ENCODE peak calls at places on chromosomes 4 and X, in ten cellular contexts. S, X, Q, L, M, Z, V, C, K and D are unnamed samples.
A peak's percentile ranks its signal among the peaks of the same experiment; 100 is the strongest.

GRCh38 chrX:151970661-151971060 is 3.8 kb downstream of the GABRE start:
- DNase-seq in S (peak; percentile 75), X (no peak), Q (peak; percentile 80), L (peak; percentile 11), M (no peak), Z (no peak), V (peak; percentile 65), C (peak; percentile 83), K (peak; percentile 65), D (peak; percentile 32)

GRCh38 chr4:24003926-24004325 is 114.1 kb upstream of the PPARGC1A start:
- DNase-seq in S (no peak), X (no peak), Q (no peak), L (no peak), M (no peak), Z (no peak), V (no peak), C (no peak), K (peak; percentile 17), D (no peak)

GRCh38 chr4:183905081-183905592 is at the start of gene STOX2:
- DNase-seq in S (peak; percentile 86), X (no peak), Q (peak; percentile 71), L (peak; percentile 48), M (no peak), Z (no peak), V (peak; percentile 58), C (peak; percentile 80), K (peak; percentile 55), D (peak; percentile 70)

GRCh38 chr4:186416451-186417060 is 138.8 kb downstream of the MTNR1A start:
- DNase-seq in S (no peak), X (no peak), Q (no peak), L (no peak), M (no peak), Z (no peak), V (no peak), C (no peak), K (no peak), D (no peak)

GRCh38 chrX:131279617-131280016 is 9.5 kb downstream of the IGSF1 start:
- DNase-seq in S (no peak), X (no peak), Q (no peak), L (no peak), M (no peak), Z (no peak), V (no peak), C (no peak), K (no peak), D (no peak)

GRCh38 chrX:20967725-20968124 is 406.5 kb upstream of the CNKSR2 start:
- DNase-seq in S (no peak), X (no peak), Q (peak; percentile 31), L (no peak), M (no peak), Z (no peak), V (no peak), C (no peak), K (no peak), D (no peak)

GRCh38 chrX:110277609-110278008 is 40.3 kb downstream of the AMMECR1 start:
- DNase-seq in S (no peak), X (no peak), Q (no peak), L (no peak), M (no peak), Z (no peak), V (peak; percentile 33), C (no peak), K (no peak), D (no peak)

GRCh38 chr4:57051100-57051499 is 59.1 kb downstream of the IGFBP7 start:
- DNase-seq in S (no peak), X (no peak), Q (no peak), L (no peak), M (no peak), Z (no peak), V (no peak), C (no peak), K (peak; percentile 24), D (no peak)

GRCh38 chr4:105963461-105964400 is 68.5 kb downstream of the NPNT start:
- DNase-seq in S (no peak), X (no peak), Q (no peak), L (no peak), M (no peak), Z (no peak), V (peak; percentile 52), C (no peak), K (no peak), D (no peak)

GRCh38 chrX:107565916-107566602 is 62.3 kb upstream of the PRPS1 start:
- DNase-seq in S (no peak), X (no peak), Q (peak; percentile 30), L (no peak), M (no peak), Z (no peak), V (peak; percentile 46), C (no peak), K (peak; percentile 70), D (no peak)

GRCh38 chrX:40310016-40310415 is 212.3 kb upstream of the BCOR start:
- DNase-seq in S (no peak), X (no peak), Q (no peak), L (no peak), M (no peak), Z (no peak), V (no peak), C (peak; percentile 54), K (no peak), D (no peak)

GRCh38 chrX:145818522-145819075 is 970 bp downstream of the SLITRK2 start:
- DNase-seq in S (no peak), X (no peak), Q (no peak), L (no peak), M (no peak), Z (no peak), V (no peak), C (no peak), K (no peak), D (no peak)

GRCh38 chr4:152454398-152455011 is 81.4 kb downstream of the FBXW7 start:
- DNase-seq in S (no peak), X (no peak), Q (peak; percentile 12), L (no peak), M (peak; percentile 78), Z (peak; percentile 12), V (peak; percentile 53), C (no peak), K (peak; percentile 46), D (no peak)

GRCh38 chr4:105088110-105088879 is 58.4 kb upstream of the TET2 start:
- DNase-seq in S (no peak), X (no peak), Q (peak; percentile 5), L (no peak), M (no peak), Z (no peak), V (peak; percentile 15), C (no peak), K (peak; percentile 98), D (no peak)

GRCh38 chr4:30600246-30600645 is 119.9 kb upstream of the PCDH7 start:
- DNase-seq in S (no peak), X (no peak), Q (no peak), L (no peak), M (no peak), Z (no peak), V (peak; percentile 6), C (no peak), K (no peak), D (no peak)

GRCh38 chr4:143667461-143667860 is 33.0 kb downstream of the FREM3 start:
- DNase-seq in S (no peak), X (no peak), Q (no peak), L (peak; percentile 11), M (no peak), Z (no peak), V (no peak), C (peak; percentile 68), K (peak; percentile 1), D (no peak)

GRCh38 chr4:113952452-113953029 is 26.9 kb downstream of the ARSJ start:
- DNase-seq in S (no peak), X (no peak), Q (peak; percentile 44), L (no peak), M (peak; percentile 83), Z (peak; percentile 30), V (peak; percentile 74), C (no peak), K (peak; percentile 62), D (no peak)

DNA sequence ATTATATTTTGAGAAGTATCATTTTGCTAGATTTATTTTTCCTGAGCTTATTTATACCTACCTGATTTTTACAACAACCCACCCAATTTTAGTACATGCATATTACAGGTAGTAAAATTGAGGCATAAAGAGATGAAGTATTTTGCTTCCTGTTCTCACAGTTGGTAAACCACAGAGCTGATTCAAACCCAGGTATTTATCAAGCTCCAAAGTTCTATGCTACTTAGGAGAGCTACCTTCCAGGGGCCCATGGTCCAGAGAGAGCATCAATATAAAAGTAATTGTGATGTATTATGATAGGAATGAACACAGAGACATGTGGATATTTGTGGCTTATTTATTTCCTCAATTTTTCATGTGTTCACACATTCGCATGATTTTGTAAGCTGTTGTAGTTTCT is 20.2 kb upstream of the GBA3 start:
- DNase-seq in S (no peak), X (no peak), Q (no peak), L (no peak), M (no peak), Z (no peak), V (no peak), C (no peak), K (no peak), D (no peak)
- H3K4me3 ChIP-seq in S (no peak overlapping the region), X (no peak overlapping the region), Q (no peak overlapping the region), L (no peak overlapping the region), M (no peak overlapping the region), Z (no peak overlapping the region), V (no peak overlapping the region), C (no peak overlapping the region), K (no peak overlapping the region), D (no peak overlapping the region)

GRCh38 chr4:26784207-26784606 is 76.4 kb upstream of the STIM2 start:
- DNase-seq in S (no peak), X (no peak), Q (no peak), L (no peak), M (no peak), Z (no peak), V (no peak), C (no peak), K (no peak), D (no peak)
- H3K4me1 ChIP-seq in S (peaks cover 50% of the 10 kb centered on the region), X (peaks cover 10% of the 10 kb centered on the region), Q (peaks cover 16% of the 10 kb centered on the region), L (peaks cover 48% of the 10 kb centered on the region), M (peaks cover 87% of the 10 kb centered on the region), Z (no peaks in the 10 kb centered on the region), V (peaks cover 69% of the 10 kb centered on the region), C (no peaks in the 10 kb centered on the region), K (peaks cover 14% of the 10 kb centered on the region), D (peaks cover 23% of the 10 kb centered on the region)

DNA sequence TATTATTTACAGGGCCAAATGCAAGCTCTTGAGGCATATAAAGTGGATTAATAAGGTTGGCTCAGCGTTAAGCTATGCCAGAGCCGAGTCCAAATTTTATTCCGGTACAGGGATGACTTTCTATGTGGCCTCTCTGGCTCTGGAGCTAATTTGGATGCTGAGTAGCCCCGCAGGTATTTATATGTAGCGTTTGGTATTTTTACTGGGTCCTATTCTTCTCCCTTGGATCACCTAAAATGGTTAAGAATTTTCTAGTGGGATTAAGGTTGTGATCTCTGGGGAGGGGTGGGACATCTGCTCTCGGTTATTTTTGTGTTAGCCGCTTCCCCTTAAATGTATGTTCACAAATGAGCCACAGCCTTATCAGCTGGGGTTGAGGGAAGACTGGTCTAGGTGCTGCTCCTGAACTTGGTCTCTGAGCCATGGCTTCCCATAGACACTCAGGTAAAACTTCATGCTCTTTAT is 49.4 kb downstream of the FHL1 start:
- DNase-seq in S (no peak), X (no peak), Q (no peak), L (no peak), M (no peak), Z (no peak), V (peak; percentile 59), C (no peak), K (no peak), D (no peak)
- H3K4me3 ChIP-seq in S (peak overlapping the region; percentile 57), X (no peak overlapping the region), Q (no peak overlapping the region), L (peak overlapping the region; percentile 67), M (no peak overlapping the region), Z (no peak overlapping the region), V (no peak overlapping the region), C (peak overlapping the region; percentile 48), K (no peak overlapping the region), D (peak overlapping the region; percentile 53)

GRCh38 chr4:121923306-121923705 is 28.6 kb downstream of the TRPC3 start:
- DNase-seq in S (no peak), X (no peak), Q (no peak), L (no peak), M (no peak), Z (no peak), V (no peak), C (no peak), K (no peak), D (no peak)
- H3K4me1 ChIP-seq in S (no peaks in the 10 kb centered on the region), X (no peaks in the 10 kb centered on the region), Q (no peaks in the 10 kb centered on the region), L (no peaks in the 10 kb centered on the region), M (no peaks in the 10 kb centered on the region), Z (no peaks in the 10 kb centered on the region), V (peaks cover 3% of the 10 kb centered on the region), C (no peaks in the 10 kb centered on the region), K (no peaks in the 10 kb centered on the region), D (no peaks in the 10 kb centered on the region)